ENCODE peak calls at places on chromosomes 6 and 20, in nine cellular contexts. N, B, Q, Y, O, H, F, R and J are unnamed samples.

GRCh38 chr20:17227669-17228623 is 1.1 kb downstream of the PCSK2 start:
- DNase-seq in H (no peak), N (no peak), Y (no peak), B (no peak), F (no peak), Q (no peak), R (peak), O (no peak), J (no peak)

GRCh38 chr20:6868864-6869263 is 101.4 kb downstream of the BMP2 start:
- DNase-seq in O (no peak), H (no peak), N (no peak), F (no peak), R (no peak), Q (no peak), Y (no peak), B (no peak), J (no peak)

GRCh38 chr20:1823421-1823892 is 71.8 kb upstream of the SIRPA start:
- DNase-seq in Y (no peak), B (no peak), N (no peak), F (no peak), H (no peak), O (no peak), R (no peak), Q (no peak), J (no peak)

GRCh38 chr6:19839788-19840187 is 2.6 kb downstream of the ID4 start:
- DNase-seq in F (no peak), O (no peak), Q (no peak), Y (no peak), N (peak), H (no peak), B (no peak), R (no peak), J (no peak)

GRCh38 chr6:15945593-15946159 is 183.2 kb upstream of the MYLIP start:
- DNase-seq in Q (no peak), Y (no peak), N (no peak), O (peak), F (no peak), R (peak), H (peak), B (peak), J (no peak)

GRCh38 chr6:23591761-23592160 is 534.3 kb upstream of the NRSN1 start:
- DNase-seq in N (no peak), R (no peak), H (no peak), O (no peak), F (no peak), B (no peak), Y (no peak), Q (no peak), J (no peak)

GRCh38 chr6:155599571-155599970 is 143.9 kb upstream of the NOX3 start:
- DNase-seq in F (no peak), Y (no peak), Q (no peak), H (no peak), N (no peak), O (no peak), B (no peak), R (no peak), J (no peak)

GRCh38 chr6:150491131-150491795 is 108.4 kb upstream of the PLEKHG1 start:
- DNase-seq in F (no peak), B (peak), N (no peak), Q (no peak), H (peak), Y (no peak), R (peak), O (no peak), J (no peak)

GRCh38 chr20:15759546-15760216 is 813.6 kb downstream of the KIF16B start:
- DNase-seq in Q (no peak), B (no peak), N (no peak), F (no peak), O (no peak), Y (no peak), H (no peak), R (peak), J (peak)

GRCh38 chr6:168313371-168314028 is 6.1 kb downstream of the DACT2 start:
- DNase-seq in Q (no peak), F (no peak), N (no peak), Y (no peak), B (no peak), O (no peak), R (no peak), H (no peak), J (no peak)

GRCh38 chr6:125299257-125299656 is 2.5 kb downstream of the HDDC2 start:
- DNase-seq in Y (no peak), N (no peak), Q (no peak), B (no peak), F (no peak), R (no peak), H (no peak), O (no peak), J (no peak)

GRCh38 chr20:39751557-39752137 is 789.5 kb downstream of the DHX35 start:
- DNase-seq in B (no peak), N (no peak), O (no peak), F (no peak), H (no peak), R (no peak), Q (no peak), Y (no peak), J (no peak)

GRCh38 chr6:48184644-48185043 is 73.6 kb upstream of the PTCHD4 start:
- DNase-seq in N (no peak), H (no peak), O (no peak), B (no peak), Y (no peak), F (no peak), R (no peak), Q (no peak), J (no peak)

GRCh38 chr6:42166444-42167141 is 6.6 kb upstream of the GUCA1A start:
- DNase-seq in F (peak), Y (no peak), O (peak), R (peak), N (peak), B (peak), Q (peak), H (peak), J (peak)

GRCh38 chr6:139370047-139370706 is 4.3 kb downstream of the CITED2 start:
- DNase-seq in N (no peak), Q (no peak), H (no peak), B (peak), R (peak), F (no peak), Y (no peak), O (no peak), J (peak)

GRCh38 chr20:21840991-21841390 is 135.5 kb downstream of the PAX1 start:
- DNase-seq in O (no peak), Y (no peak), Q (no peak), F (no peak), B (no peak), H (no peak), R (no peak), N (no peak), J (no peak)

GRCh38 chr20:44644384-44645131 is 6.9 kb downstream of the ADA start:
- DNase-seq in O (no peak), F (peak), N (peak), H (no peak), Y (no peak), Q (no peak), R (no peak), B (no peak), J (no peak)

GRCh38 chr6:27295301-27296079 is 16.6 kb downstream of the POM121L2 start:
- DNase-seq in B (peak), Q (no peak), H (no peak), Y (no peak), N (no peak), F (no peak), R (peak), O (peak), J (peak)

GRCh38 chr6:32415521-32416019 is 8.6 kb upstream of the BTNL2 start:
- DNase-seq in R (peak), Q (peak), O (peak), H (peak), N (peak), B (peak), Y (no peak), F (peak), J (peak)

GRCh38 chr20:13791562-13792459 is 7.0 kb downstream of the NDUFAF5 start:
- DNase-seq in R (no peak), H (no peak), Y (no peak), Q (no peak), O (no peak), N (no peak), B (no peak), F (no peak), J (no peak)

GRCh38 chr6:7813704-7814103 is 87.8 kb downstream of the BMP6 start:
- DNase-seq in O (no peak), R (no peak), N (no peak), Y (no peak), Q (no peak), H (no peak), F (no peak), B (no peak), J (no peak)

GRCh38 chr6:13715444-13715883 is 3.8 kb upstream of the RANBP9 start:
- DNase-seq in O (no peak), Q (no peak), F (no peak), R (peak), N (no peak), H (no peak), B (no peak), Y (no peak), J (no peak)

GRCh38 chr6:7673063-7673536 is 52.8 kb upstream of the BMP6 start:
- DNase-seq in F (peak), Q (peak), R (peak), H (peak), Y (no peak), N (no peak), B (peak), O (peak), J (peak)

GRCh38 chr6:111745636-111746035 is 127.6 kb downstream of the FYN start:
- DNase-seq in F (no peak), R (no peak), O (no peak), Q (no peak), N (no peak), Y (no peak), H (no peak), B (no peak), J (no peak)

GRCh38 chr20:48467622-48468021 is 360.2 kb downstream of the PREX1 start:
- DNase-seq in O (no peak), N (peak), H (no peak), F (no peak), Y (no peak), Q (no peak), R (no peak), B (no peak), J (no peak)

GRCh38 chr6:18703546-18703945 is 316.4 kb downstream of the RNF144B start:
- DNase-seq in N (no peak), B (no peak), H (no peak), Y (no peak), R (no peak), F (no peak), Q (no peak), O (no peak), J (no peak)

GRCh38 chr6:28634758-28635546 is 109.3 kb downstream of the GPX5 start:
- DNase-seq in H (peak), F (no peak), N (no peak), Y (no peak), O (no peak), Q (peak), R (no peak), B (no peak), J (no peak)

GRCh38 chr6:150324044-150324443 is 44.8 kb upstream of the IYD start:
- DNase-seq in N (no peak), O (no peak), Q (no peak), F (no peak), H (no peak), Y (no peak), B (no peak), R (no peak), J (no peak)